ENCODE peak calls at places on chromosome 10, in seven cellular contexts. Y, Z, J, Q, B, D and X are unnamed samples.

GRCh38 chr10:63390521-63390920 is 75.3 kb downstream of the JMJD1C start:
- DNase-seq in Y (no peak), Z (no peak), J (no peak), Q (no peak), B (no peak), D (no peak), X (no peak)

GRCh38 chr10:132884041-132884440 is 58.3 kb downstream of the CFAP46 start:
- DNase-seq in Y (no peak), Z (no peak), J (no peak), Q (peak), B (no peak), D (no peak), X (no peak)

GRCh38 chr10:25974897-25975459 is 40.9 kb downstream of the MYO3A start:
- DNase-seq in Y (no peak), Z (no peak), J (no peak), Q (no peak), B (no peak), D (no peak), X (no peak)

GRCh38 chr10:87546221-87546620 is 41.5 kb downstream of the MINPP1 start:
- DNase-seq in Y (no peak), Z (no peak), J (no peak), Q (no peak), B (no peak), D (no peak), X (no peak)

GRCh38 chr10:131751827-131752775 is 148.7 kb upstream of the PPP2R2D start:
- DNase-seq in Y (no peak), Z (no peak), J (no peak), Q (no peak), B (no peak), D (no peak), X (no peak)

GRCh38 chr10:5534880-5535856 is 10.4 kb downstream of the CALML3 start:
- DNase-seq in Y (no peak), Z (peak), J (no peak), Q (peak), B (no peak), D (no peak), X (no peak)

GRCh38 chr10:100656479-100656878 is 88.9 kb upstream of the PAX2 start:
- DNase-seq in Y (no peak), Z (no peak), J (no peak), Q (no peak), B (no peak), D (peak), X (no peak)

GRCh38 chr10:32244421-32245207 is 102.3 kb downstream of the EPC1 start:
- DNase-seq in Y (no peak), Z (no peak), J (no peak), Q (no peak), B (no peak), D (no peak), X (no peak)

GRCh38 chr10:71454347-71454746 is 57.6 kb downstream of the CDH23 start:
- DNase-seq in Y (no peak), Z (no peak), J (no peak), Q (no peak), B (no peak), D (no peak), X (no peak)

GRCh38 chr10:130045801-130046321 is 64.8 kb downstream of the C10orf143 start:
- DNase-seq in Y (no peak), Z (no peak), J (no peak), Q (peak), B (no peak), D (no peak), X (no peak)

GRCh38 chr10:22148956-22149355 is 68.9 kb downstream of the EBLN1 start:
- DNase-seq in Y (no peak), Z (no peak), J (no peak), Q (no peak), B (no peak), D (no peak), X (no peak)

GRCh38 chr10:102682441-102682840 is 31.8 kb downstream of the ARL3 start:
- DNase-seq in Y (no peak), Z (no peak), J (no peak), Q (peak), B (no peak), D (no peak), X (no peak)

GRCh38 chr10:87092356-87092860 is 2.2 kb downstream of the GLUD1 start:
- DNase-seq in Y (no peak), Z (no peak), J (peak), Q (peak), B (no peak), D (peak), X (no peak)

GRCh38 chr10:14693891-14694290 is 80.8 kb downstream of the FAM107B start:
- DNase-seq in Y (no peak), Z (no peak), J (no peak), Q (no peak), B (no peak), D (no peak), X (no peak)

GRCh38 chr10:105063796-105064195 is 422.7 kb downstream of the SORCS3 start:
- DNase-seq in Y (no peak), Z (no peak), J (peak), Q (no peak), B (no peak), D (peak), X (peak)

GRCh38 chr10:62830577-62831122 is 14.5 kb upstream of the EGR2 start:
- DNase-seq in Y (no peak), Z (no peak), J (no peak), Q (no peak), B (no peak), D (no peak), X (no peak)

GRCh38 chr10:34954142-34954541 is 136.0 kb downstream of the CUL2 start:
- DNase-seq in Y (peak), Z (no peak), J (no peak), Q (peak), B (no peak), D (no peak), X (no peak)

GRCh38 chr10:69801434-69802315 is at the start of gene COL13A1:
- DNase-seq in Y (no peak), Z (no peak), J (peak), Q (peak), B (no peak), D (peak), X (no peak)

GRCh38 chr10:97532935-97533671 is 34.4 kb downstream of the UBTD1 start:
- DNase-seq in Y (no peak), Z (no peak), J (peak), Q (no peak), B (no peak), D (peak), X (no peak)

GRCh38 chr10:125137601-125138438 is 22.5 kb downstream of the CTBP2 start:
- DNase-seq in Y (peak), Z (no peak), J (no peak), Q (no peak), B (no peak), D (no peak), X (no peak)

GRCh38 chr10:29617880-29618340 is 16.9 kb downstream of the SVIL start:
- DNase-seq in Y (no peak), Z (no peak), J (no peak), Q (peak), B (no peak), D (no peak), X (no peak)

GRCh38 chr10:29130190-29130673 is 158.6 kb upstream of the LYZL1 start:
- DNase-seq in Y (no peak), Z (no peak), J (no peak), Q (no peak), B (peak), D (peak), X (no peak)

GRCh38 chr10:71339796-71340589 is 20.9 kb downstream of the SLC29A3 start:
- DNase-seq in Y (no peak), Z (no peak), J (peak), Q (no peak), B (no peak), D (no peak), X (peak)

GRCh38 chr10:80502621-80503583 is 34.8 kb upstream of the SH2D4B start:
- DNase-seq in Y (no peak), Z (no peak), J (no peak), Q (no peak), B (no peak), D (no peak), X (no peak)

GRCh38 chr10:89283174-89283987 is 18.5 kb upstream of the IFIT2 start:
- DNase-seq in Y (no peak), Z (no peak), J (no peak), Q (no peak), B (peak), D (peak), X (peak)

GRCh38 chr10:110326351-110327032 is 21.8 kb upstream of the SMNDC1 start:
- DNase-seq in Y (no peak), Z (peak), J (peak), Q (no peak), B (peak), D (peak), X (peak)

GRCh38 chr10:108852211-108852610 is 1071.1 kb downstream of the XPNPEP1 start:
- DNase-seq in Y (no peak), Z (no peak), J (no peak), Q (no peak), B (no peak), D (no peak), X (no peak)

GRCh38 chr10:3091921-3092320 is 24.6 kb downstream of the PFKP start:
- DNase-seq in Y (no peak), Z (no peak), J (no peak), Q (no peak), B (no peak), D (no peak), X (no peak)

GRCh38 chr10:86664370-86665217 is 3.7 kb upstream of the LDB3 start:
- DNase-seq in Y (no peak), Z (no peak), J (no peak), Q (no peak), B (no peak), D (no peak), X (no peak)

GRCh38 chr10:30850776-30851175 is 180.9 kb downstream of the ZNF438 start:
- DNase-seq in Y (no peak), Z (no peak), J (no peak), Q (no peak), B (no peak), D (no peak), X (no peak)

GRCh38 chr10:117462424-117462792 is 80.1 kb upstream of the EMX2 start:
- DNase-seq in Y (no peak), Z (no peak), J (no peak), Q (no peak), B (no peak), D (peak), X (no peak)

GRCh38 chr10:3136336-3136735 is 36.2 kb downstream of the PITRM1 start:
- DNase-seq in Y (no peak), Z (no peak), J (no peak), Q (no peak), B (no peak), D (no peak), X (no peak)

GRCh38 chr10:21315321-21316220 is 209.9 kb downstream of the SKIDA1 start:
- DNase-seq in Y (no peak), Z (peak), J (peak), Q (peak), B (peak), D (peak), X (peak)